ENCODE peak calls at places on chromosomes 3 and 15, in eight cellular contexts. M is heart left ventricle, Y is cardiac fibroblast, Q is BJ, O is A549, U is aorta, V is HCT116, N is coronary artery. K is an unnamed sample.

GRCh38 chr15:62326460-62327011 is 161.5 kb upstream of the C2CD4B start:
- DNase-seq in O (no peak), V (no peak), Q (no peak), U (no peak), N (no peak), M (no peak), Y (no peak), K (no peak)

GRCh38 chr3:169998668-169999131 is 32.1 kb downstream of the SEC62 start:
- DNase-seq in Q (peak; percentile 68), U (no peak), Y (peak; percentile 94), N (no peak), V (no peak), O (no peak), M (no peak), K (peak; percentile 89)

GRCh38 chr15:66369773-66370651 is 13.5 kb upstream of the TIPIN start:
- DNase-seq in U (no peak), M (no peak), N (no peak), V (no peak), Q (no peak), Y (peak; percentile 74), O (peak; percentile 75), K (peak; percentile 62)

GRCh38 chr3:127473244-127474024 is 117.1 kb downstream of the TPRA1 start:
- DNase-seq in Q (no peak), U (no peak), Y (no peak), N (no peak), O (peak; percentile 12), V (peak; percentile 27), M (no peak), K (no peak)

GRCh38 chr3:170137971-170138370 is 43.6 kb downstream of the PHC3 start:
- DNase-seq in M (no peak), Q (no peak), Y (peak; percentile 18), O (no peak), U (no peak), N (no peak), V (no peak), K (peak; percentile 18)

GRCh38 chr3:54863806-54864205 is 64.1 kb downstream of the LRTM1 start:
- DNase-seq in Y (no peak), U (no peak), Q (no peak), O (no peak), V (no peak), N (no peak), M (no peak), K (no peak)

GRCh38 chr15:62612183-62612733 is 430.3 kb upstream of the TPM1 start:
- DNase-seq in Q (no peak), O (no peak), V (no peak), Y (no peak), N (no peak), M (no peak), U (no peak), K (no peak)

GRCh38 chr15:97652041-97652440 is 308.5 kb upstream of the ARRDC4 start:
- DNase-seq in N (no peak), Q (no peak), O (no peak), M (no peak), V (no peak), U (no peak), Y (no peak), K (no peak)

GRCh38 chr15:72796515-72797337 is 13.2 kb upstream of the ADPGK start:
- DNase-seq in U (peak; percentile 89), M (peak; percentile 36), O (peak; percentile 82), Q (no peak), Y (peak; percentile 40), N (no peak), V (peak; percentile 15), K (peak; percentile 45)

GRCh38 chr3:69115731-69116130 is 6.7 kb downstream of the LMOD3 start:
- DNase-seq in Q (no peak), O (no peak), V (no peak), U (no peak), Y (peak; percentile 59), M (no peak), N (no peak), K (peak; percentile 30)

GRCh38 chr15:57655809-57656208 is 50.7 kb upstream of the POLR2M start:
- DNase-seq in M (no peak), N (no peak), V (no peak), Y (no peak), O (no peak), U (no peak), Q (no peak), K (peak; percentile 22)

GRCh38 chr15:62253294-62253693 is 88.2 kb upstream of the C2CD4B start:
- DNase-seq in Y (no peak), O (no peak), V (no peak), M (no peak), U (no peak), N (peak; percentile 35), Q (no peak), K (peak; percentile 32)

GRCh38 chr3:63364909-63365308 is 86.8 kb downstream of the SYNPR start:
- DNase-seq in U (no peak), V (no peak), M (no peak), O (no peak), N (no peak), Y (no peak), Q (no peak), K (no peak)

GRCh38 chr3:58349792-58350626 is 17.3 kb downstream of the PXK start:
- DNase-seq in Y (no peak), U (no peak), O (no peak), M (no peak), N (no peak), Q (no peak), V (no peak), K (no peak)

GRCh38 chr3:58350627-58351013 is 17.9 kb downstream of the PXK start:
- DNase-seq in Y (peak; percentile 46), M (no peak), N (no peak), O (no peak), Q (no peak), V (no peak), U (no peak), K (peak; percentile 46)

GRCh38 chr3:58353722-58354553 is 21.2 kb downstream of the PXK start:
- DNase-seq in U (no peak), N (no peak), M (no peak), V (no peak), O (no peak), Q (no peak), Y (peak; percentile 47), K (peak; percentile 57)

GRCh38 chr3:58352624-58353023 is 19.9 kb downstream of the PXK start:
- DNase-seq in Q (no peak), V (no peak), O (no peak), Y (no peak), M (no peak), U (no peak), N (no peak), K (no peak)

DNA sequence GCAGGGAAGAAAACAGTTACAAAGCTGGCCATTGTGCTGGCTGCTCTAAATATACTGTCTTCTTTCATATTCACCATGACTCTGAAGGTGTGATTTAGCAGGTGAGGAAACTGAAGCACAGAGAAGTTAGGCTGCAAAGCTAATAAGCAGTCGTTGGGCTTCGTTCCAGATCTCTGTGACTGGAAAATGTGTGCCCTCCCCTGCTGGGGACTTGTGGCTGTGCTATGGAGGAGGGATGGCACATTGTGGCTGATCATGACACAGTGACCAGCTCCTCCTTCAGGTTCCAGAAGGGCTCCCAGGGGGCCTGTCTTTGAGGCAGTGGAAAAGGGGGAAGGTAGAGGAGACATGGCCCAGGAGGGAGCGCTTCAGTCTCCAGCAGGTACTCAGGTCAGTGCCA is 19.2 kb downstream of the PXK start:
- DNase-seq in V (no peak), M (no peak), U (no peak), Q (no peak), N (no peak), O (no peak), Y (no peak), K (no peak)
- H3K4me3 ChIP-seq in V (no peak overlapping the region), M (no peak overlapping the region), U (no peak overlapping the region), Q (no peak overlapping the region), N (no peak overlapping the region), O (no peak overlapping the region), Y (no peak overlapping the region), K (no peak overlapping the region)

GRCh38 chr3:150385296-150386242 is 22.5 kb upstream of the TSC22D2 start:
- DNase-seq in M (no peak), U (no peak), N (no peak), V (no peak), Q (no peak), Y (no peak), O (no peak), K (no peak)
- H3K4me3 ChIP-seq in M (peak overlapping the region; percentile 29), U (no peak overlapping the region), N (no peak overlapping the region), V (no peak overlapping the region), Q (no peak overlapping the region), Y (no peak overlapping the region), O (no peak overlapping the region), K (no peak overlapping the region)

GRCh38 chr3:98812851-98813374 is 49.8 kb downstream of the ST3GAL6 start:
- DNase-seq in Y (peak; percentile 69), O (peak; percentile 45), N (no peak), V (no peak), M (no peak), U (no peak), Q (no peak), K (peak; percentile 73)
- H3K4me3 ChIP-seq in Y (no peak overlapping the region), O (no peak overlapping the region), N (no peak overlapping the region), V (no peak overlapping the region), M (no peak overlapping the region), U (no peak overlapping the region), Q (no peak overlapping the region), K (no peak overlapping the region)

GRCh38 chr15:43794269-43795037 is 2.3 kb downstream of the SERF2 start:
- DNase-seq in V (no peak), Y (peak; percentile 44), U (no peak), Q (no peak), O (no peak), N (no peak), M (peak; percentile 25), K (peak; percentile 43)
- H3K4me3 ChIP-seq in V (no peak overlapping the region), Y (no peak overlapping the region), U (no peak overlapping the region), Q (no peak overlapping the region), O (no peak overlapping the region), N (peak overlapping the region; percentile 93), M (peak overlapping the region; percentile 95), K (no peak overlapping the region)